ENCODE peak calls at places on chromosomes 5 and 9, in six cellular contexts. T, L, R, Z, N and Y are unnamed samples.

GRCh38 chr5:66974256-66974655 is 222.3 kb downstream of the CD180 start:
- DNase-seq in T (no peak), L (no peak), R (no peak), Z (no peak), N (no peak), Y (no peak)

GRCh38 chr5:12384005-12384404 is 479.8 kb upstream of the CTNND2 start:
- DNase-seq in T (no peak), L (no peak), R (peak; percentile 13), Z (no peak), N (no peak), Y (no peak)

GRCh38 chr5:132233811-132234683 is 6.4 kb upstream of the P4HA2 start:
- DNase-seq in T (no peak), L (no peak), R (no peak), Z (no peak), N (no peak), Y (no peak)

GRCh38 chr9:136902259-136902821 is 16.0 kb downstream of the TRAF2 start:
- DNase-seq in T (no peak), L (no peak), R (no peak), Z (peak; percentile 86), N (peak; percentile 24), Y (peak; percentile 79)

GRCh38 chr5:160492565-160492964 is 70.9 kb downstream of the PTTG1 start:
- DNase-seq in T (no peak), L (no peak), R (no peak), Z (no peak), N (no peak), Y (no peak)

GRCh38 chr5:43304520-43304919 is 8.7 kb downstream of the HMGCS1 start:
- DNase-seq in T (no peak), L (no peak), R (peak; percentile 41), Z (no peak), N (no peak), Y (no peak)

GRCh38 chr9:121613009-121613766 is 38.2 kb upstream of the DAB2IP start:
- DNase-seq in T (no peak), L (no peak), R (peak; percentile 17), Z (no peak), N (peak; percentile 78), Y (no peak)

GRCh38 chr9:95509851-95510529 is 6.8 kb downstream of the PTCH1 start:
- DNase-seq in T (peak; percentile 19), L (no peak), R (peak; percentile 61), Z (peak; percentile 44), N (no peak), Y (no peak)

GRCh38 chr9:129467739-129468666 is 152.9 kb downstream of the C9orf50 start:
- DNase-seq in T (no peak), L (no peak), R (no peak), Z (no peak), N (no peak), Y (no peak)

GRCh38 chr9:70421272-70422180 is 7.1 kb upstream of the KLF9 start:
- DNase-seq in T (no peak), L (peak; percentile 95), R (peak; percentile 37), Z (peak; percentile 54), N (no peak), Y (peak; percentile 25)

GRCh38 chr5:173591300-173591622 is 25.2 kb downstream of the BOD1 start:
- DNase-seq in T (no peak), L (no peak), R (no peak), Z (no peak), N (no peak), Y (no peak)

GRCh38 chr5:171336486-171337206 is 27.6 kb downstream of the TLX3 start:
- DNase-seq in T (peak; percentile 30), L (peak; percentile 86), R (peak; percentile 68), Z (peak; percentile 42), N (peak; percentile 30), Y (no peak)

GRCh38 chr9:124544535-124544934 is 37.3 kb upstream of the NR5A1 start:
- DNase-seq in T (no peak), L (no peak), R (peak; percentile 13), Z (no peak), N (no peak), Y (no peak)

GRCh38 chr9:123658792-123659191 is 271.1 kb downstream of the DENND1A start:
- DNase-seq in T (no peak), L (no peak), R (peak; percentile 31), Z (peak; percentile 23), N (no peak), Y (no peak)

GRCh38 chr5:7676455-7676854 is 174.5 kb downstream of the CFAP90 start:
- DNase-seq in T (no peak), L (no peak), R (no peak), Z (no peak), N (no peak), Y (no peak)

GRCh38 chr9:86909388-86909787 is 37.9 kb downstream of the GAS1 start:
- DNase-seq in T (no peak), L (no peak), R (no peak), Z (no peak), N (no peak), Y (no peak)